ENCODE peak calls at places on chromosomes 13 and 19, in nine cellular contexts. One of them, this sample, is unnamed.

GRCh38 chr19:49167857-49168409 is 10.3 kb downstream of the TRPM4 start:
- DNase-seq in GM23338: no peak
- DNase-seq in Panc1: no peak
- DNase-seq in CD8-positive, alpha-beta T cell: no peak
- DNase-seq in left lung: no peak
- DNase-seq in heart left ventricle: peak; percentile 52
- DNase-seq in ovary: no peak
- DNase-seq in psoas muscle: no peak
- DNase-seq in naive thymus-derived CD4-positive, alpha-beta T cell: no peak
- DNase-seq in this sample: no peak

GRCh38 chr13:50692396-50692915 is 151.0 kb downstream of the DLEU7 start:
- DNase-seq in CD8-positive, alpha-beta T cell: no peak
- DNase-seq in psoas muscle: no peak
- DNase-seq in left lung: no peak
- DNase-seq in Panc1: no peak
- DNase-seq in heart left ventricle: no peak
- DNase-seq in GM23338: no peak
- DNase-seq in naive thymus-derived CD4-positive, alpha-beta T cell: no peak
- DNase-seq in ovary: no peak
- DNase-seq in this sample: no peak

GRCh38 chr13:37023871-37024270 is 23.3 kb downstream of the EXOSC8 start:
- DNase-seq in GM23338: no peak
- DNase-seq in psoas muscle: no peak
- DNase-seq in CD8-positive, alpha-beta T cell: no peak
- DNase-seq in left lung: no peak
- DNase-seq in naive thymus-derived CD4-positive, alpha-beta T cell: no peak
- DNase-seq in ovary: no peak
- DNase-seq in heart left ventricle: no peak
- DNase-seq in Panc1: no peak
- DNase-seq in this sample: no peak

GRCh38 chr19:44757735-44758505 is 9.4 kb downstream of the BCL3 start:
- DNase-seq in GM23338: peak; percentile 82
- DNase-seq in ovary: peak; percentile 78
- DNase-seq in naive thymus-derived CD4-positive, alpha-beta T cell: no peak
- DNase-seq in Panc1: no peak
- DNase-seq in psoas muscle: peak; percentile 85
- DNase-seq in heart left ventricle: peak; percentile 88
- DNase-seq in left lung: peak; percentile 88
- DNase-seq in CD8-positive, alpha-beta T cell: no peak
- DNase-seq in this sample: no peak

GRCh38 chr19:53466726-53467125 is 807 bp upstream of the ZNF813 start:
- DNase-seq in naive thymus-derived CD4-positive, alpha-beta T cell: no peak
- DNase-seq in psoas muscle: no peak
- DNase-seq in left lung: no peak
- DNase-seq in GM23338: no peak
- DNase-seq in heart left ventricle: no peak
- DNase-seq in Panc1: no peak
- DNase-seq in CD8-positive, alpha-beta T cell: no peak
- DNase-seq in ovary: no peak
- DNase-seq in this sample: no peak

GRCh38 chr19:6737873-6738725 is 719 bp upstream of the GPR108 start:
- DNase-seq in naive thymus-derived CD4-positive, alpha-beta T cell: peak; percentile 73
- DNase-seq in psoas muscle: peak; percentile 94
- DNase-seq in left lung: peak; percentile 83
- DNase-seq in CD8-positive, alpha-beta T cell: peak; percentile 74
- DNase-seq in Panc1: peak; percentile 69
- DNase-seq in ovary: peak; percentile 98
- DNase-seq in GM23338: peak; percentile 83
- DNase-seq in heart left ventricle: peak; percentile 92
- DNase-seq in this sample: no peak

GRCh38 chr13:98447881-98448641 is 128.8 kb downstream of the STK24 start:
- DNase-seq in naive thymus-derived CD4-positive, alpha-beta T cell: no peak
- DNase-seq in CD8-positive, alpha-beta T cell: no peak
- DNase-seq in ovary: peak; percentile 59
- DNase-seq in GM23338: peak; percentile 95
- DNase-seq in left lung: no peak
- DNase-seq in Panc1: no peak
- DNase-seq in heart left ventricle: peak; percentile 75
- DNase-seq in psoas muscle: no peak
- DNase-seq in this sample: no peak

GRCh38 chr19:37333457-37333856 is 37.4 kb upstream of the ZNF527 start:
- DNase-seq in left lung: no peak
- DNase-seq in ovary: no peak
- DNase-seq in CD8-positive, alpha-beta T cell: no peak
- DNase-seq in naive thymus-derived CD4-positive, alpha-beta T cell: no peak
- DNase-seq in heart left ventricle: no peak
- DNase-seq in GM23338: no peak
- DNase-seq in Panc1: no peak
- DNase-seq in psoas muscle: no peak
- DNase-seq in this sample: no peak

GRCh38 chr13:30735025-30735967 is at the start of gene ALOX5AP:
- DNase-seq in ovary: no peak
- DNase-seq in Panc1: no peak
- DNase-seq in left lung: no peak
- DNase-seq in heart left ventricle: no peak
- DNase-seq in GM23338: no peak
- DNase-seq in psoas muscle: no peak
- DNase-seq in naive thymus-derived CD4-positive, alpha-beta T cell: peak; percentile 21
- DNase-seq in CD8-positive, alpha-beta T cell: peak; percentile 35
- DNase-seq in this sample: no peak

GRCh38 chr13:76825415-76825814 is 60.8 kb downstream of the KCTD12 start:
- DNase-seq in left lung: no peak
- DNase-seq in CD8-positive, alpha-beta T cell: no peak
- DNase-seq in naive thymus-derived CD4-positive, alpha-beta T cell: no peak
- DNase-seq in Panc1: no peak
- DNase-seq in heart left ventricle: no peak
- DNase-seq in ovary: no peak
- DNase-seq in psoas muscle: no peak
- DNase-seq in GM23338: no peak
- DNase-seq in this sample: no peak

GRCh38 chr19:33649919-33650305 is 28.2 kb downstream of the CHST8 start:
- DNase-seq in GM23338: no peak
- DNase-seq in Panc1: no peak
- DNase-seq in CD8-positive, alpha-beta T cell: no peak
- DNase-seq in psoas muscle: no peak
- DNase-seq in ovary: no peak
- DNase-seq in heart left ventricle: no peak
- DNase-seq in left lung: no peak
- DNase-seq in naive thymus-derived CD4-positive, alpha-beta T cell: no peak
- DNase-seq in this sample: no peak

GRCh38 chr13:55483626-55484158 is 1657.0 kb upstream of the PRR20A start:
- DNase-seq in left lung: no peak
- DNase-seq in heart left ventricle: no peak
- DNase-seq in naive thymus-derived CD4-positive, alpha-beta T cell: no peak
- DNase-seq in GM23338: no peak
- DNase-seq in psoas muscle: no peak
- DNase-seq in Panc1: no peak
- DNase-seq in CD8-positive, alpha-beta T cell: no peak
- DNase-seq in ovary: no peak
- DNase-seq in this sample: no peak

GRCh38 chr13:79423801-79424642 is 18.0 kb upstream of the RBM26 start:
- DNase-seq in psoas muscle: no peak
- DNase-seq in ovary: no peak
- DNase-seq in left lung: no peak
- DNase-seq in heart left ventricle: no peak
- DNase-seq in CD8-positive, alpha-beta T cell: no peak
- DNase-seq in GM23338: peak; percentile 75
- DNase-seq in naive thymus-derived CD4-positive, alpha-beta T cell: no peak
- DNase-seq in Panc1: no peak
- DNase-seq in this sample: peak; percentile 14

GRCh38 chr19:19500975-19501644 is 14.2 kb downstream of the TSSK6 start:
- DNase-seq in CD8-positive, alpha-beta T cell: no peak
- DNase-seq in GM23338: peak; percentile 15
- DNase-seq in left lung: peak; percentile 67
- DNase-seq in psoas muscle: no peak
- DNase-seq in heart left ventricle: no peak
- DNase-seq in Panc1: no peak
- DNase-seq in ovary: no peak
- DNase-seq in naive thymus-derived CD4-positive, alpha-beta T cell: no peak
- DNase-seq in this sample: no peak

GRCh38 chr19:19504754-19505668 is 10.3 kb downstream of the TSSK6 start:
- DNase-seq in Panc1: no peak
- DNase-seq in ovary: no peak
- DNase-seq in left lung: no peak
- DNase-seq in CD8-positive, alpha-beta T cell: no peak
- DNase-seq in heart left ventricle: no peak
- DNase-seq in GM23338: no peak
- DNase-seq in psoas muscle: no peak
- DNase-seq in naive thymus-derived CD4-positive, alpha-beta T cell: no peak
- DNase-seq in this sample: no peak

GRCh38 chr19:19502808-19503602 is 12.3 kb downstream of the TSSK6 start:
- DNase-seq in naive thymus-derived CD4-positive, alpha-beta T cell: no peak
- DNase-seq in Panc1: no peak
- DNase-seq in left lung: peak; percentile 63
- DNase-seq in CD8-positive, alpha-beta T cell: no peak
- DNase-seq in ovary: no peak
- DNase-seq in GM23338: no peak
- DNase-seq in heart left ventricle: no peak
- DNase-seq in psoas muscle: no peak
- DNase-seq in this sample: no peak

GRCh38 chr19:19501798-19502197 is 13.6 kb downstream of the TSSK6 start:
- DNase-seq in CD8-positive, alpha-beta T cell: no peak
- DNase-seq in Panc1: no peak
- DNase-seq in heart left ventricle: no peak
- DNase-seq in left lung: no peak
- DNase-seq in naive thymus-derived CD4-positive, alpha-beta T cell: no peak
- DNase-seq in ovary: no peak
- DNase-seq in GM23338: no peak
- DNase-seq in psoas muscle: no peak
- DNase-seq in this sample: no peak

GRCh38 chr19:19502281-19502680 is 13.1 kb downstream of the TSSK6 start:
- DNase-seq in Panc1: no peak
- DNase-seq in psoas muscle: no peak
- DNase-seq in naive thymus-derived CD4-positive, alpha-beta T cell: no peak
- DNase-seq in heart left ventricle: no peak
- DNase-seq in ovary: no peak
- DNase-seq in GM23338: no peak
- DNase-seq in CD8-positive, alpha-beta T cell: no peak
- DNase-seq in left lung: no peak
- DNase-seq in this sample: no peak
- H3K36me3 ChIP-seq in Panc1: no peaks in the 10 kb centered on the region
- H3K36me3 ChIP-seq in psoas muscle: peaks cover 96% of the 10 kb centered on the region
- H3K36me3 ChIP-seq in naive thymus-derived CD4-positive, alpha-beta T cell: peaks cover 15% of the 10 kb centered on the region
- H3K36me3 ChIP-seq in heart left ventricle: peaks cover 3% of the 10 kb centered on the region
- H3K36me3 ChIP-seq in ovary: no peaks in the 10 kb centered on the region
- H3K36me3 ChIP-seq in GM23338: peaks cover 12% of the 10 kb centered on the region
- H3K36me3 ChIP-seq in CD8-positive, alpha-beta T cell: peaks cover 71% of the 10 kb centered on the region
- H3K36me3 ChIP-seq in left lung: no peaks in the 10 kb centered on the region
- H3K36me3 ChIP-seq in this sample: no peaks in the 10 kb centered on the region

DNA sequence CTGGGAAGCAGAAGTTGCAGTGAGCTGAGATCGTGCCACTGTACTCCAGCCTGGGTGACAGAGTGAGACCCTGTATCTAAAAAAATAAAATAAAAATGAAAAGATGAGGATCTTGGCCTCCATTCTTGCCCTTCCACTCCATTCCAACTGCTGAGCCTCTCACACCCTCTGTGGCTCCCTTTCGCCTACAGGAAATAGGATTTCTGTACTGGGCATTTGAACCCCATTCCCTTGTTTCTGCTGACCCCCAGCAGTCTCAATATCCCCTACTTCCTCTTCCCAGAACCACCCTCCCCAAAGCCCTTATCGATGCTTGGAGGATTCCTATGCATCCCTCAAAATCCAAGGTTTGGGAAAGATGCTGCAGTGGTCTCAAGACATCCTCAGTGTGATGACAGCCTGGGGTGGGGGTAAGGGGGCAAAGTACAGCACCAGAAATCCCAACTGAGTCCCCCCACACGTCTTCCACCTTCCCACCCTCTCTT is 12.5 kb upstream of the GDF15 start:
- DNase-seq in CD8-positive, alpha-beta T cell: no peak
- DNase-seq in Panc1: no peak
- DNase-seq in left lung: no peak
- DNase-seq in psoas muscle: no peak
- DNase-seq in heart left ventricle: no peak
- DNase-seq in ovary: no peak
- DNase-seq in GM23338: no peak
- DNase-seq in naive thymus-derived CD4-positive, alpha-beta T cell: no peak
- DNase-seq in this sample: no peak
- H3K36me3 ChIP-seq in CD8-positive, alpha-beta T cell: no peaks in the 10 kb centered on the region
- H3K36me3 ChIP-seq in Panc1: no peaks in the 10 kb centered on the region
- H3K36me3 ChIP-seq in left lung: no peaks in the 10 kb centered on the region
- H3K36me3 ChIP-seq in psoas muscle: no peaks in the 10 kb centered on the region
- H3K36me3 ChIP-seq in heart left ventricle: no peaks in the 10 kb centered on the region
- H3K36me3 ChIP-seq in ovary: no peaks in the 10 kb centered on the region
- H3K36me3 ChIP-seq in GM23338: no peaks in the 10 kb centered on the region
- H3K36me3 ChIP-seq in naive thymus-derived CD4-positive, alpha-beta T cell: no peaks in the 10 kb centered on the region
- H3K36me3 ChIP-seq in this sample: no peaks in the 10 kb centered on the region

GRCh38 chr19:4414800-4415251 is 12.4 kb downstream of the CHAF1A start:
- DNase-seq in ovary: no peak
- DNase-seq in GM23338: no peak
- DNase-seq in psoas muscle: no peak
- DNase-seq in heart left ventricle: peak; percentile 10
- DNase-seq in Panc1: no peak
- DNase-seq in CD8-positive, alpha-beta T cell: no peak
- DNase-seq in left lung: no peak
- DNase-seq in naive thymus-derived CD4-positive, alpha-beta T cell: no peak
- DNase-seq in this sample: no peak

GRCh38 chr19:4416268-4416667 is 13.8 kb downstream of the CHAF1A start:
- DNase-seq in CD8-positive, alpha-beta T cell: no peak
- DNase-seq in ovary: no peak
- DNase-seq in left lung: no peak
- DNase-seq in heart left ventricle: peak; percentile 19
- DNase-seq in psoas muscle: no peak
- DNase-seq in naive thymus-derived CD4-positive, alpha-beta T cell: no peak
- DNase-seq in GM23338: no peak
- DNase-seq in Panc1: no peak
- DNase-seq in this sample: no peak

GRCh38 chr19:4414144-4414799 is 11.8 kb downstream of the CHAF1A start:
- DNase-seq in ovary: no peak
- DNase-seq in psoas muscle: no peak
- DNase-seq in GM23338: no peak
- DNase-seq in Panc1: no peak
- DNase-seq in naive thymus-derived CD4-positive, alpha-beta T cell: no peak
- DNase-seq in left lung: no peak
- DNase-seq in heart left ventricle: peak; percentile 13
- DNase-seq in CD8-positive, alpha-beta T cell: no peak
- DNase-seq in this sample: no peak

GRCh38 chr19:4415352-4415751 is 12.9 kb downstream of the CHAF1A start:
- DNase-seq in ovary: no peak
- DNase-seq in heart left ventricle: peak; percentile 12
- DNase-seq in left lung: peak; percentile 19
- DNase-seq in Panc1: no peak
- DNase-seq in CD8-positive, alpha-beta T cell: no peak
- DNase-seq in GM23338: peak; percentile 57
- DNase-seq in naive thymus-derived CD4-positive, alpha-beta T cell: no peak
- DNase-seq in psoas muscle: no peak
- DNase-seq in this sample: no peak

GRCh38 chr19:4413588-4413987 is 11.1 kb downstream of the CHAF1A start:
- DNase-seq in Panc1: no peak
- DNase-seq in naive thymus-derived CD4-positive, alpha-beta T cell: no peak
- DNase-seq in GM23338: no peak
- DNase-seq in heart left ventricle: no peak
- DNase-seq in ovary: no peak
- DNase-seq in psoas muscle: no peak
- DNase-seq in left lung: no peak
- DNase-seq in CD8-positive, alpha-beta T cell: no peak
- DNase-seq in this sample: no peak
- H3K36me3 ChIP-seq in Panc1: peaks cover 4% of the 10 kb centered on the region
- H3K36me3 ChIP-seq in naive thymus-derived CD4-positive, alpha-beta T cell: no peaks in the 10 kb centered on the region
- H3K36me3 ChIP-seq in GM23338: peaks cover 67% of the 10 kb centered on the region
- H3K36me3 ChIP-seq in heart left ventricle: no peaks in the 10 kb centered on the region
- H3K36me3 ChIP-seq in ovary: no peaks in the 10 kb centered on the region
- H3K36me3 ChIP-seq in psoas muscle: peaks cover 31% of the 10 kb centered on the region
- H3K36me3 ChIP-seq in left lung: no peaks in the 10 kb centered on the region
- H3K36me3 ChIP-seq in CD8-positive, alpha-beta T cell: no peaks in the 10 kb centered on the region
- H3K36me3 ChIP-seq in this sample: peaks cover 1% of the 10 kb centered on the region

GRCh38 chr19:31706131-31706530 is 356.9 kb upstream of the TSHZ3 start:
- DNase-seq in psoas muscle: no peak
- DNase-seq in CD8-positive, alpha-beta T cell: no peak
- DNase-seq in GM23338: no peak
- DNase-seq in heart left ventricle: no peak
- DNase-seq in left lung: no peak
- DNase-seq in Panc1: no peak
- DNase-seq in ovary: no peak
- DNase-seq in naive thymus-derived CD4-positive, alpha-beta T cell: no peak
- DNase-seq in this sample: no peak
- H3K36me3 ChIP-seq in psoas muscle: no peaks in the 10 kb centered on the region
- H3K36me3 ChIP-seq in CD8-positive, alpha-beta T cell: no peaks in the 10 kb centered on the region
- H3K36me3 ChIP-seq in GM23338: no peaks in the 10 kb centered on the region
- H3K36me3 ChIP-seq in heart left ventricle: no peaks in the 10 kb centered on the region
- H3K36me3 ChIP-seq in left lung: no peaks in the 10 kb centered on the region
- H3K36me3 ChIP-seq in Panc1: no peaks in the 10 kb centered on the region
- H3K36me3 ChIP-seq in ovary: no peaks in the 10 kb centered on the region
- H3K36me3 ChIP-seq in naive thymus-derived CD4-positive, alpha-beta T cell: no peaks in the 10 kb centered on the region
- H3K36me3 ChIP-seq in this sample: no peaks in the 10 kb centered on the region